ENCODE peak calls at places on chromosomes 1 and 21, in nine cellular contexts. G is foreskin fibroblast, N is fibroblast of pulmonary artery, Z is right lobe of liver, X is AG09319, H is ovary, V is kidney epithelial cell, E is WTC11, T is Panc1. Y is an unnamed sample.

GRCh38 chr21:46619846-46620245 is 15.0 kb upstream of the S100B start:
- DNase-seq in Z (no peak), E (no peak), V (no peak), G (no peak), X (no peak), H (no peak), T (no peak), N (peak; percentile 36), Y (no peak)

GRCh38 chr1:168428063-168428731 is 115.6 kb downstream of the XCL2 start:
- DNase-seq in H (peak; percentile 51), G (peak; percentile 7), Z (no peak), T (no peak), N (peak; percentile 33), V (no peak), E (peak; percentile 30), X (no peak), Y (peak; percentile 31)

GRCh38 chr1:228161381-228161780 is 4.2 kb upstream of the IBA57 start:
- DNase-seq in X (no peak), Z (peak; percentile 8), N (no peak), H (no peak), G (no peak), V (no peak), E (no peak), T (no peak), Y (no peak)

GRCh38 chr1:106289265-106289664 is 767.2 kb upstream of the PRMT6 start:
- DNase-seq in V (no peak), G (no peak), E (no peak), Z (no peak), T (no peak), H (no peak), X (no peak), N (no peak), Y (no peak)

GRCh38 chr1:205983925-205984725 is 19.1 kb downstream of the RAB7B start:
- DNase-seq in N (peak; percentile 69), E (peak; percentile 77), T (peak; percentile 39), H (peak; percentile 43), V (no peak), Z (peak; percentile 69), G (peak; percentile 47), X (no peak), Y (peak; percentile 68)

GRCh38 chr1:26529405-26529654 is 231 bp upstream of the RPS6KA1 start:
- DNase-seq in X (no peak), N (no peak), H (no peak), E (no peak), V (no peak), T (no peak), G (no peak), Z (no peak), Y (no peak)

GRCh38 chr1:234589854-234590620 is 19.9 kb downstream of the IRF2BP2 start:
- DNase-seq in Z (no peak), X (no peak), V (no peak), T (no peak), G (no peak), H (no peak), N (no peak), E (no peak), Y (peak; percentile 20)

GRCh38 chr1:8082945-8083344 is 56.8 kb upstream of the ERRFI1 start:
- DNase-seq in E (no peak), V (no peak), G (peak; percentile 71), H (peak; percentile 52), Z (peak; percentile 64), X (peak; percentile 63), N (peak; percentile 88), T (no peak), Y (peak; percentile 92)

GRCh38 chr1:216750031-216750627 is 26.9 kb upstream of the ESRRG start:
- DNase-seq in E (peak; percentile 30), H (no peak), Z (no peak), X (peak; percentile 19), N (peak; percentile 69), G (peak; percentile 7), V (peak; percentile 37), T (peak; percentile 17), Y (peak; percentile 71)

GRCh38 chr1:228785366-228786085 is 50.2 kb downstream of the RHOU start:
- DNase-seq in N (no peak), Z (no peak), H (no peak), X (no peak), T (no peak), E (no peak), V (no peak), G (no peak), Y (no peak)

GRCh38 chr1:206471993-206472392 is 1.7 kb downstream of the IKBKE start:
- DNase-seq in E (no peak), T (no peak), V (no peak), N (no peak), G (no peak), H (no peak), Z (peak; percentile 22), X (no peak), Y (no peak)

GRCh38 chr1:10996100-10996499 is 16.4 kb upstream of the TARDBP start:
- DNase-seq in N (no peak), X (no peak), H (no peak), T (no peak), E (no peak), G (no peak), V (no peak), Z (no peak), Y (no peak)

GRCh38 chr1:99621340-99621901 is 24.5 kb upstream of the PALMD start:
- DNase-seq in N (no peak), X (no peak), G (no peak), E (no peak), T (no peak), Z (no peak), H (no peak), V (peak; percentile 41), Y (peak; percentile 30)

GRCh38 chr1:40535732-40536131 is 4.3 kb downstream of the ZNF684 start:
- DNase-seq in H (no peak), T (no peak), G (no peak), V (no peak), E (no peak), Z (no peak), N (no peak), X (no peak), Y (no peak)

GRCh38 chr21:33971492-33972013 is 55.9 kb upstream of the ATP5PO start:
- DNase-seq in G (no peak), E (no peak), Z (no peak), H (no peak), V (no peak), N (no peak), T (peak; percentile 73), X (no peak), Y (peak; percentile 68)

GRCh38 chr21:33972539-33972938 is 56.9 kb upstream of the ATP5PO start:
- DNase-seq in T (no peak), N (no peak), G (no peak), X (no peak), Z (no peak), E (no peak), V (no peak), H (no peak), Y (no peak)

GRCh38 chr21:33974513-33975468 is 59.2 kb upstream of the ATP5PO start:
- DNase-seq in Z (no peak), E (no peak), H (no peak), G (no peak), X (no peak), N (no peak), T (no peak), V (no peak), Y (no peak)

GRCh38 chr21:33975548-33976081 is 60.0 kb upstream of the ATP5PO start:
- DNase-seq in X (no peak), G (no peak), V (no peak), N (no peak), T (no peak), H (no peak), Z (no peak), E (no peak), Y (peak; percentile 73)

GRCh38 chr21:33973268-33973667 is 57.7 kb upstream of the ATP5PO start:
- DNase-seq in G (no peak), N (no peak), T (no peak), Z (no peak), X (no peak), E (no peak), V (no peak), H (no peak), Y (no peak)
- TF ChIP-seq CTCF in G (no peak), N (no peak), T (no peak), Z (no peak), X (no peak), E (no peak), V (no peak), H (no peak), Y (no peak)

DNA sequence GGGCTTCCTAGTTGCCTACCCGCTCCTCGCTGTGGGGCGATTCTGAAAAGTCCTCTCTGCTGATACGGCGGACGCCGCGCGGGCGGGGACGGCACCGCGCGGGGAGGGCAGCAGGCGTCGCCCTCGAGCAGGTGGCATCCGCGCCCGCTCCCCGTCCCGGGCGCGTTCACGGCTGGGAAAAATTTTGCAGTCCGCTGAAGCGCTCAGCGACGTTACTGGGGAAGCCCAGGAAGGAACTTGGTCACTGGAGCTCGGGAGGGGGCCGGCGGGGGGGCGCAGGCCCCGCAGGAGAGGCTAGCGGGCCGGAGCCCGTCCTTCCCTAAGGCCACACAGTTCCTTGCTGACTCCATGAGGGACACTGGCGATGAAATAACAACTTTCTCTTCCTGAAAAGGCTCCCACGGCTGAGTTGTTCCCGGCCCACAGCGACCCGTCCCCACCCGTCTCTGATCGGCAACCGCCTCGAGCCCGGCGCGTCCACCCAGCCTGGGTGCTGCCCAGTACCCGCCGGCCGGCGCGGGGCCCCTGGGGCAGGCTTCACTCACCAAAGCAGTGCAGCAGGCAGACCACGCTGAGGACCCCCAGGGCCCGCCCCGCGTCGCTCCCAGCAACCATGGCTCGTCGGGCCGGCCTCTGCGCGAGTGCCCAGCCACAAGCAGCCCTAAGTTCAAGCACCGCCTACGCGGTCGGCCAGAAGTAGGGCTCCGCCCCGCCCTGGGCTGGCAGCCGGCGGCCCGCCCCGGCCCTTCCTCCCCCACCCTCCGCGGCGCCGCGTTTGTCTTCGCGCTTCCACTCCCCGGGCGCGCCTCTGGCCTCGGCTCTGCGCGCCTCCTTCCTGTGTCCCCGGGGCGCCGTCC is at the start of gene CD58:
- DNase-seq in N (peak; percentile 84), Z (peak; percentile 94), G (peak; percentile 81), V (no peak), E (peak; percentile 86), H (peak; percentile 76), T (no peak), X (peak; percentile 43), Y (peak; percentile 90)
- TF ChIP-seq CTCF in N (peak; percentile 16), Z (peak; percentile 64), G (peak; percentile 37), V (peak; percentile 38), E (peak; percentile 37), H (peak; percentile 38), T (peak; percentile 85), X (peak; percentile 41), Y (peak; percentile 23)

DNA sequence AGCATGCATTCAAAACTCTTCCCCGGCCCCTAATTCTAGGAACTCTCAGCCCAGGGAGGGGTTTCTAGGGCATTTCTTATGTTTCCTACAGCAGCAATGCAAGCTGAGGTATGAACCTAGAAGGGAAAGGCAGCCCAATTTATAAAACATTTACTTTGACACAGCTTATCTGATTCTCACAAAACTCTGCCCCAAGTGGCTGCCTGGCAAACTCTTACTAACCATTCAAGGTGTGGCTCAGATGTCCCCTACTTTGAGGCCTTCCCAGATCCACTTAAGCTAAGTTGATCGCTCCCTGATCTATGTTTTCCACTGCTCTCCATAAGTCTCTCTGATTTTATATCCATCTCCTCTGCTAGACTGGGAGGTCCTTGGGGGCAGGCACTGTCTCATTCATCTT is 35.4 kb downstream of the AK2 start:
- DNase-seq in Z (no peak), V (no peak), T (no peak), N (no peak), X (no peak), G (no peak), E (no peak), H (no peak), Y (no peak)
- TF ChIP-seq CTCF in Z (no peak), V (peak; percentile 20), T (no peak), N (peak; percentile 13), X (no peak), G (peak; percentile 7), E (no peak), H (no peak), Y (peak; percentile 8)

GRCh38 chr21:29005696-29006095 is 13.0 kb upstream of the LTN1 start:
- DNase-seq in N (no peak), T (no peak), H (no peak), X (no peak), Z (no peak), E (no peak), V (no peak), G (no peak), Y (no peak)
- TF ChIP-seq CTCF in N (no peak), T (no peak), H (no peak), X (no peak), Z (no peak), E (no peak), V (no peak), G (no peak), Y (no peak)

Y was measured in cardiac fibroblast.